ENCODE peak calls at places on chromosome 4, in four cellular contexts. Q, R, B and N are unnamed samples.

GRCh38 chr4:74205559-74205958 is 47.6 kb downstream of the MTHFD2L start:
- DNase-seq in R (no peak), B (no peak), Q (no peak), N (no peak)

GRCh38 chr4:133968174-133968573 is 233.4 kb downstream of the PABPC4L start:
- DNase-seq in R (no peak), B (no peak), Q (no peak), N (no peak)

GRCh38 chr4:142874684-142875083 is 28.6 kb upstream of the INPP4B start:
- DNase-seq in B (no peak), Q (no peak), R (no peak), N (no peak)

GRCh38 chr4:15303052-15303641 is 124.7 kb upstream of the C1QTNF7 start:
- DNase-seq in R (no peak), Q (no peak), B (no peak), N (peak)

GRCh38 chr4:182278729-182279128 is 35.5 kb downstream of the TENM3 start:
- DNase-seq in B (no peak), R (no peak), Q (no peak), N (peak)

GRCh38 chr4:67735325-67735724 is 18.9 kb downstream of the GNRHR start:
- DNase-seq in R (no peak), B (no peak), Q (no peak), N (no peak)

GRCh38 chr4:150012851-150013360 is 65.3 kb upstream of the DCLK2 start:
- DNase-seq in B (no peak), Q (no peak), R (no peak), N (no peak)

GRCh38 chr4:8920289-8920965 is 48.8 kb upstream of the HMX1 start:
- DNase-seq in R (peak), Q (no peak), B (no peak), N (peak)

GRCh38 chr4:187128971-187129370 is 405.3 kb upstream of the FAT1 start:
- DNase-seq in B (no peak), R (no peak), Q (no peak), N (no peak)

GRCh38 chr4:101793397-101793796 is 2.9 kb downstream of the BANK1 start:
- DNase-seq in Q (no peak), B (no peak), R (no peak), N (no peak)

GRCh38 chr4:101792056-101792575 is 1.6 kb downstream of the BANK1 start:
- DNase-seq in R (no peak), Q (no peak), B (no peak), N (no peak)

GRCh38 chr4:101787917-101788316 is 2.6 kb upstream of the BANK1 start:
- DNase-seq in Q (no peak), B (no peak), R (no peak), N (no peak)

GRCh38 chr4:101791189-101791572 is 651 bp downstream of the BANK1 start:
- DNase-seq in R (peak), B (no peak), Q (peak), N (no peak)

GRCh38 chr4:101790521-101791188 is at the start of gene BANK1:
- DNase-seq in Q (peak), R (peak), B (peak), N (no peak)
- TF ChIP-seq POLR2A in Q (no peak), R (no peak), B (no peak), N (no peak)

GRCh38 chr4:151215295-151215694 is 61.7 kb upstream of the PRSS48 start:
- DNase-seq in R (no peak), Q (no peak), B (no peak), N (peak)
- TF ChIP-seq POLR2AphosphoS5 in R (no peak), Q (no peak), B (no peak), N (no peak)

GRCh38 chr4:184808719-184809062 is 17.1 kb downstream of the ACSL1 start:
- DNase-seq in B (no peak), R (no peak), Q (no peak), N (no peak)
- TF ChIP-seq POLR2A in B (no peak), R (no peak), Q (no peak), N (peak)

GRCh38 chr4:151358266-151358665 is 32.9 kb upstream of the SH3D19 start:
- DNase-seq in R (no peak), B (no peak), Q (no peak), N (no peak)

GRCh38 chr4:151356510-151356909 is 31.1 kb upstream of the SH3D19 start:
- DNase-seq in Q (no peak), R (no peak), B (no peak), N (no peak)

GRCh38 chr4:151361126-151361525 is 35.7 kb upstream of the SH3D19 start:
- DNase-seq in Q (no peak), B (no peak), R (no peak), N (no peak)

GRCh38 chr4:151359576-151359975 is 34.2 kb upstream of the SH3D19 start:
- DNase-seq in B (no peak), Q (peak), R (no peak), N (no peak)

GRCh38 chr4:151355155-151355554 is 29.8 kb upstream of the SH3D19 start:
- DNase-seq in Q (no peak), R (no peak), B (no peak), N (no peak)
- TF ChIP-seq POLR2AphosphoS5 in Q (no peak), R (no peak), B (no peak), N (no peak)

GRCh38 chr4:22515888-22516541 is at the start of gene ADGRA3:
- DNase-seq in B (peak), R (peak), Q (peak), N (no peak)
- TF ChIP-seq POLR2A in B (no peak), R (no peak), Q (peak), N (no peak)

GRCh38 chr4:5955856-5956255 is 62.4 kb downstream of the C4orf50 start:
- DNase-seq in B (no peak), R (no peak), Q (no peak), N (no peak)

GRCh38 chr4:5955201-5955821 is 62.4 kb upstream of the CRMP1 start:
- DNase-seq in B (no peak), Q (no peak), R (no peak), N (no peak)

GRCh38 chr4:5957091-5957490 is 61.1 kb downstream of the C4orf50 start:
- DNase-seq in Q (no peak), R (no peak), B (no peak), N (no peak)

GRCh38 chr4:5958199-5958735 is 60.0 kb downstream of the C4orf50 start:
- DNase-seq in B (no peak), Q (no peak), R (no peak), N (no peak)

DNA sequence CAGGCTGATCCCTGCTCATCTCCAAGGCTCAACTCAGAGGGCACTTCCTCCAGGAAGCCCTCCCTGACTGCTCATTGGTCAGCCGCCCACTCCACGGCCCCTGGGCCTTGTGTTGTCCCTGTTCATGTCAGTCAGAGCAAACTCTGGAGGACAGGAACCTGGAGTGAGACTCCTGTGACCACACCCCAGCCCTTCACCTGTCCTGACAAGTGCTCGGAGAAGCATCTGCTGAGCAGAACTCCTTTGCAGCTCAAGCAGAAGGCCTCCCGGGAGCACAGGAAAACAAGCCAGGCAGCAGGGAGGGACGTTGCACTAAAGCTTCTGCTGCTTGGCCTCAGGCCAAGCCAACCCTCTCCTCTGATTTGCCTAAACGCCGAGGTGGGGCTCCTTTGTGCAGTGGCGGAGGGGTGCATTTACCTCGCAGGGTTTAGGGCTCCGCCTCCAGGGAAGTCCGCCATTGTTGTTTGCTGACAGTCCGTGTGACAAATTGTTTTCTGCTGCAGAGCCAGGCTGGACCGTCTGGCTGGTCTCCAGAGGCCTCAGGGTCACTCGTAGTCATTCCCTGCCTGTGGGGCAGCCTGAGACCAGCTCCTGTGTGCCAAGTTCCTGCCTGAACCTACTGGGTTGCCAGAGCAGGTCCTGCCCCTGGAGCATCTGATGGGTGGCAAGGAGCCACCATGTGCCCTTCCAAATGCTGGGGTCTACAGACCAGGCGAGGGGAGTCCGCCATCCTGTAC is 61.8 kb downstream of the C4orf50 start:
- DNase-seq in B (peak), R (peak), Q (no peak), N (no peak)
- TF ChIP-seq POLR2AphosphoS5 in B (no peak), R (peak), Q (no peak), N (no peak)

GRCh38 chr4:122700178-122700725 is 32.3 kb upstream of the BBS12 start:
- DNase-seq in R (no peak), B (no peak), Q (peak), N (peak)
- TF ChIP-seq POLR2A in R (no peak), B (no peak), Q (peak), N (no peak)